ENCODE peak calls at places on chromosome 6, in ten cellular contexts. H is fibroblast of mammary gland, Z is AG09309, B is cardiac fibroblast, O is right atrium auricular region, P is dorsolateral prefrontal cortex, K is MM.1S, T is left ventricle myocardium inferior, Y is HCT116, C is ascending aorta. R is an unnamed sample.

GRCh38 chr6:129583864-129584263 is 126.1 kb downstream of the ARHGAP18 start:
- DNase-seq in H (no peak), Z (no peak), B (no peak), O (no peak), P (no peak), K (no peak), T (no peak), Y (no peak), C (no peak), R (no peak)

GRCh38 chr6:117477988-117478852 is 4.3 kb upstream of the DCBLD1 start:
- DNase-seq in H (peak), Z (no peak), B (peak), O (no peak), P (no peak), K (peak), T (no peak), Y (no peak), C (no peak), R (peak)

GRCh38 chr6:168196385-168196860 is 117.4 kb upstream of the FRMD1 start:
- DNase-seq in H (no peak), Z (no peak), B (peak), O (no peak), P (no peak), K (no peak), T (no peak), Y (no peak), C (no peak), R (no peak)

GRCh38 chr6:35688605-35689322 is at the start of gene FKBP5:
- DNase-seq in H (peak), Z (peak), B (peak), O (peak), P (peak), K (peak), T (peak), Y (peak), C (peak), R (peak)

GRCh38 chr6:22041797-22042489 is 254.9 kb downstream of the PRL start:
- DNase-seq in H (peak), Z (peak), B (peak), O (no peak), P (no peak), K (no peak), T (no peak), Y (no peak), C (no peak), R (no peak)

GRCh38 chr6:113050010-113050893 is 703.1 kb downstream of the RFPL4B start:
- DNase-seq in H (peak), Z (no peak), B (peak), O (no peak), P (no peak), K (peak), T (no peak), Y (no peak), C (no peak), R (no peak)

GRCh38 chr6:151060096-151060741 is 179.5 kb upstream of the AKAP12 start:
- DNase-seq in H (peak), Z (peak), B (peak), O (no peak), P (no peak), K (no peak), T (no peak), Y (peak), C (no peak), R (no peak)

GRCh38 chr6:130752292-130752691 is 74.9 kb upstream of the SMLR1 start:
- DNase-seq in H (peak), Z (peak), B (peak), O (no peak), P (no peak), K (no peak), T (no peak), Y (no peak), C (no peak), R (no peak)

GRCh38 chr6:73803562-73804221 is 107.7 kb downstream of the CD109 start:
- DNase-seq in H (peak), Z (peak), B (peak), O (no peak), P (no peak), K (no peak), T (no peak), Y (peak), C (no peak), R (no peak)

GRCh38 chr6:21750479-21751018 is 157.0 kb downstream of the SOX4 start:
- DNase-seq in H (no peak), Z (no peak), B (no peak), O (no peak), P (no peak), K (no peak), T (no peak), Y (no peak), C (no peak), R (no peak)

GRCh38 chr6:158830736-158831135 is 11.6 kb upstream of the EZR start:
- DNase-seq in H (no peak), Z (no peak), B (no peak), O (no peak), P (no peak), K (no peak), T (no peak), Y (no peak), C (no peak), R (no peak)

GRCh38 chr6:75290136-75290535 is 5.5 kb upstream of the TMEM30A start:
- DNase-seq in H (no peak), Z (no peak), B (no peak), O (no peak), P (no peak), K (no peak), T (no peak), Y (no peak), C (no peak), R (no peak)

GRCh38 chr6:19301980-19302379 is 535.2 kb upstream of the ID4 start:
- DNase-seq in H (peak), Z (peak), B (no peak), O (no peak), P (no peak), K (no peak), T (no peak), Y (no peak), C (no peak), R (no peak)

GRCh38 chr6:41122918-41123317 is 31.2 kb downstream of the TREML1 start:
- DNase-seq in H (no peak), Z (no peak), B (no peak), O (no peak), P (no peak), K (no peak), T (no peak), Y (no peak), C (no peak), R (no peak)

GRCh38 chr6:157608221-157609075 is 214.6 kb upstream of the SNX9 start:
- DNase-seq in H (no peak), Z (no peak), B (no peak), O (no peak), P (no peak), K (no peak), T (no peak), Y (no peak), C (no peak), R (no peak)

GRCh38 chr6:154510144-154510905 is at the start of gene CNKSR3:
- DNase-seq in H (peak), Z (peak), B (peak), O (peak), P (peak), K (peak), T (peak), Y (peak), C (peak), R (peak)

GRCh38 chr6:57123111-57123510 is 33.1 kb downstream of the ZNF451 start:
- DNase-seq in H (peak), Z (no peak), B (no peak), O (no peak), P (no peak), K (no peak), T (no peak), Y (no peak), C (no peak), R (no peak)

GRCh38 chr6:43742285-43742684 is 27.7 kb upstream of the VEGFA start:
- DNase-seq in H (no peak), Z (no peak), B (no peak), O (no peak), P (no peak), K (no peak), T (no peak), Y (no peak), C (no peak), R (peak)

GRCh38 chr6:55957961-55958422 is 82.6 kb upstream of the BMP5 start:
- DNase-seq in H (peak), Z (peak), B (peak), O (no peak), P (no peak), K (no peak), T (no peak), Y (no peak), C (no peak), R (no peak)

GRCh38 chr6:140846518-140847277 is 1286.0 kb upstream of the GJE1 start:
- DNase-seq in H (peak), Z (peak), B (peak), O (no peak), P (no peak), K (no peak), T (no peak), Y (no peak), C (no peak), R (no peak)

GRCh38 chr6:84263557-84263956 is 36.1 kb upstream of the CEP162 start:
- DNase-seq in H (no peak), Z (no peak), B (peak), O (no peak), P (no peak), K (no peak), T (no peak), Y (no peak), C (no peak), R (no peak)

GRCh38 chr6:139638179-139638872 is 263.9 kb upstream of the CITED2 start:
- DNase-seq in H (no peak), Z (no peak), B (no peak), O (no peak), P (no peak), K (no peak), T (no peak), Y (no peak), C (no peak), R (no peak)

GRCh38 chr6:34745277-34746103 is 11.8 kb upstream of the SNRPC start:
- DNase-seq in H (no peak), Z (no peak), B (peak), O (no peak), P (no peak), K (no peak), T (no peak), Y (no peak), C (no peak), R (no peak)

GRCh38 chr6:81362246-81362645 is 390.2 kb downstream of the TENT5A start:
- DNase-seq in H (peak), Z (no peak), B (no peak), O (no peak), P (no peak), K (no peak), T (no peak), Y (no peak), C (no peak), R (no peak)

GRCh38 chr6:110049696-110050465 is 71.8 kb downstream of the GPR6 start:
- DNase-seq in H (no peak), Z (no peak), B (no peak), O (no peak), P (no peak), K (no peak), T (no peak), Y (no peak), C (no peak), R (no peak)

GRCh38 chr6:40958740-40959139 is 80.3 kb downstream of the UNC5CL start:
- DNase-seq in H (no peak), Z (no peak), B (no peak), O (no peak), P (no peak), K (no peak), T (no peak), Y (no peak), C (no peak), R (no peak)

GRCh38 chr6:154916857-154917256 is 78.3 kb upstream of the TIAM2 start:
- DNase-seq in H (peak), Z (no peak), B (no peak), O (no peak), P (no peak), K (peak), T (no peak), Y (no peak), C (no peak), R (no peak)

GRCh38 chr6:150128425-150128824 is 14.4 kb upstream of the PPP1R14C start:
- DNase-seq in H (no peak), Z (no peak), B (no peak), O (no peak), P (no peak), K (no peak), T (no peak), Y (no peak), C (no peak), R (no peak)

GRCh38 chr6:90478789-90479602 is 107.9 kb downstream of the MAP3K7 start:
- DNase-seq in H (peak), Z (peak), B (peak), O (peak), P (peak), K (peak), T (peak), Y (peak), C (peak), R (peak)

GRCh38 chr6:142380626-142381025 is 78.8 kb downstream of the ADGRG6 start:
- DNase-seq in H (no peak), Z (no peak), B (no peak), O (peak), P (no peak), K (no peak), T (peak), Y (no peak), C (no peak), R (no peak)

GRCh38 chr6:18101271-18101670 is 21.2 kb downstream of the NHLRC1 start:
- DNase-seq in H (peak), Z (peak), B (no peak), O (no peak), P (no peak), K (no peak), T (no peak), Y (no peak), C (no peak), R (no peak)

GRCh38 chr6:150606258-150607043 is 6.8 kb downstream of the PLEKHG1 start:
- DNase-seq in H (no peak), Z (no peak), B (no peak), O (no peak), P (no peak), K (no peak), T (no peak), Y (no peak), C (no peak), R (no peak)

GRCh38 chr6:147077251-147077650 is 127.0 kb upstream of the STXBP5 start:
- DNase-seq in H (no peak), Z (no peak), B (no peak), O (no peak), P (peak), K (no peak), T (peak), Y (no peak), C (no peak), R (no peak)

DNA sequence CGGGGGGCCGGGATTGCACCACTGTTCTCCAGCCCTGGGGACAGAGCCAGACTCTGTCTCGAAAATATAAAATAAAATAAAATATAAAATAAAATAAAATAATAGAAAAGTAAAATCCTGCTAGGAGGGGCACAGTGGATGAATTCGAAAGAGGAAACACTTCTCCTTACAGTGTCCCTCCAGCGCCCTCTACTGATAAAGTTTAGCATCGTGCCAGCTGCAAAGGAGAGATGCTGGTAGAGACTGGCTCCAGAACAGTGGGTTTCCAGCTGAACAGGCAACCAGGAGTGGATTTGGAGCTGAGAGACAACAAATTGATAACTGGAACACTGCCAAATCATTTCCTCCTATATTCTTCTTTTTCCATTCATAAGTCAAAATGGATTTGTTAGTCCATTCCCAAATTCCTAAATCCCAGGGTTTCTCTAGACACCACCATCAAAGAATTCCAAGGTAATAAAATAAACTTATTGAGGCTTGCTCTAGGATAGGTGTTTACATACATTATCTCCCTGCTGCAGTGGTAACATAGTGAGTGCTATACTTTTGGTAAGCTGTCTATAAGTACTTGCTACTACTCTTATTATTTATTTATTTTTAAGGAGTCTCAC is 31.7 kb upstream of the TBPL1 start:
- DNase-seq in H (peak), Z (peak), B (peak), O (peak), P (peak), K (peak), T (peak), Y (peak), C (peak), R (peak)
- TF ChIP-seq CTCF in H (peak), Z (peak), B (peak), O (peak), P (peak), K (peak), T (peak), Y (peak), C (peak), R (peak)

DNA sequence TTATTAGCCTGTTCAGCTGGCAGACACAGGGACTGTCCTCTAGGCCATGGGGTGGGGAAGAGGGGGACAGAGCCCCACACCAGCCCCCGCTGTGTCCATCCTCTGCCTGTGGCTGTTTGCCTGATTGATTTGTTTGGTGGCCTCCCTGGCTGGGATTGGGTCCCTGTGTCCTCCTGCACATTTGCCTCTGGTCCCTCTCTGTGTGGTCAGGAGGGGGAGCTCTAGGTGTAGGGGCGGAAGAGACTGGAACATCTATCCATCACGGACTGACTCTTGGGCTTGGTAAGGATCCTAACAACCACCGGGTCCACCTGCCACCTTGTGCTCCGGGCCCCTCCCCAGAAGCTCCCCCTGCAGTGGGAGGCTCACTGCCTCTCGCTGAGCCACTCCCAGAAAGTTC is 38.4 kb upstream of the CCDC167 start:
- DNase-seq in H (no peak), Z (no peak), B (no peak), O (no peak), P (no peak), K (no peak), T (no peak), Y (peak), C (no peak), R (peak)
- TF ChIP-seq CTCF in H (peak), Z (peak), B (peak), O (peak), P (no peak), K (peak), T (peak), Y (peak), C (no peak), R (peak)

GRCh38 chr6:31585531-31585930 is 546 bp upstream of the LST1 start:
- DNase-seq in H (peak), Z (no peak), B (no peak), O (no peak), P (no peak), K (peak), T (no peak), Y (peak), C (no peak), R (no peak)
- TF ChIP-seq CTCF in H (peak), Z (peak), B (peak), O (peak), P (no peak), K (peak), T (no peak), Y (peak), C (no peak), R (peak)

DNA sequence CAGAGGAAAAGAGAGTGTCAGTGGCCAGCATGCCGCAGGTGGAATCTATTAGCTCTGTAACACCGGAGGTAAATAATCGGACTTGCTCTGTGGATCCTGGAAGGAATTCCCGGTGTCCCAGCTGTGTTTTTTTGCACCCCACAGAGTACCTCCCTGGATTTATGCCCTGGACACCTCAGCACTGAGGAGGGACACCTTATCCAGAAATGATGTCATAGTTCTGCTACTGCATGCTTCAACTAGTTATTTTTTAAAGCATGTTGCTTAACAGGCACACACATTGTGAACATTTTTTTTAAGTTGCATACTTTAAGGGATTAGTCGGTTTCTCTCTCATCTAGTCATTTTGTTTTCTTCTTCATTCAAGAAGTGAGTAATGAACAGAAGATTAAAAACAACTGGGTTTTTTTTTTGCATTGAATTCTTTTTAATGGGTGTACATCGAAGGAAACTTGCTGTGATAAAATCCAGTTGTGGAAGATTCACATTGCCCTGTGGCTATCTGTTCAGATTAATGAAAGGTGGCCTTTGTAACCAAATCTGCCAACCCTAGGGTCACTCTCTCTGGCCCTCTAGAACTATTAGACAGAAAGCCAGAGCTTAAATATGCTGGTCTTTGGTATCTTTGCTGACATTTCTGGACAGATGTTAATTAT is 572.9 kb downstream of the PKHD1 start:
- DNase-seq in H (peak), Z (no peak), B (no peak), O (no peak), P (no peak), K (no peak), T (no peak), Y (no peak), C (no peak), R (no peak)
- TF ChIP-seq CTCF in H (no peak), Z (no peak), B (no peak), O (no peak), P (no peak), K (no peak), T (no peak), Y (no peak), C (no peak), R (no peak)

DNA sequence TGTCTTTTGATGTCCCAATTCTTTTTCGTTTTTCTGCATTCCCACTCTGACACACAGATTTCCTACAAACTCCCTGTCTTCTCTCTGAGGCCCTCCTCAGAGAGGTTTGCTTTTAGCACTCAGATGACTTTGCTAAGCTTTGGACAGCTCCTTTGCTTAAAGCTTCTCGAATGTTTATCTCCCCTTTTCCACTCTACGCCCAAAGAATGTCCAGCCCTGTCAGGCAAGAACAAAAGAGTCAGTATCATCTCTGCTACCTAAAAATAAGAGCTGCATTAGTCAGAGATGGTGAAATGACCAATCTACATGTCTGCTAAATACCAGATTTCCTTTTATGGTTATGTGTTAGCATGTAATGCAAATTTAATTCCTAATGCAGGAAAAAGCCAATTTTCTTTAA is 56.8 kb downstream of the PREP start:
- DNase-seq in H (peak), Z (no peak), B (peak), O (no peak), P (no peak), K (no peak), T (no peak), Y (no peak), C (no peak), R (no peak)
- TF ChIP-seq CTCF in H (no peak), Z (no peak), B (no peak), O (no peak), P (no peak), K (no peak), T (no peak), Y (no peak), C (no peak), R (no peak)